ENCODE peak calls at places on chromosomes 11 and 22, in six cellular contexts. S is psoas muscle, U is left ventricle myocardium inferior, J is aorta, W is adrenal gland, E is mucosa of descending colon. L is an unnamed sample.
A peak's percentile ranks its signal among the peaks of the same experiment; 100 is the strongest.

GRCh38 chr11:126160345-126161145 is 50.9 kb downstream of the RPUSD4 start:
- DNase-seq in U (no peak), E (no peak), W (no peak), J (no peak), S (no peak), L (no peak)

GRCh38 chr22:26226538-26227297 is 57.5 kb downstream of the SEZ6L start:
- DNase-seq in J (no peak), U (no peak), S (no peak), W (no peak), E (no peak), L (no peak)

GRCh38 chr11:76795936-76796441 is 12.8 kb downstream of the TSKU start:
- DNase-seq in E (peak; percentile 5), S (no peak), W (no peak), U (no peak), J (no peak), L (no peak)

GRCh38 chr22:24521791-24522245 is 26.7 kb downstream of the UPB1 start:
- DNase-seq in E (peak; percentile 61), S (peak; percentile 52), J (no peak), U (no peak), W (no peak), L (peak; percentile 76)

GRCh38 chr22:35076648-35077047 is 10.7 kb downstream of the ISX start:
- DNase-seq in W (no peak), E (no peak), U (no peak), S (no peak), J (no peak), L (no peak)

GRCh38 chr11:9146477-9146876 is 55.1 kb upstream of the SCUBE2 start:
- DNase-seq in S (no peak), E (no peak), J (no peak), W (no peak), U (no peak), L (no peak)

GRCh38 chr11:131670876-131671275 is 300.5 kb downstream of the NTM start:
- DNase-seq in W (no peak), S (no peak), U (no peak), E (no peak), J (no peak), L (no peak)

GRCh38 chr22:37126383-37126782 is 16.9 kb upstream of the TMPRSS6 start:
- DNase-seq in U (no peak), S (no peak), W (no peak), E (no peak), J (no peak), L (no peak)

GRCh38 chr11:126992065-126992803 is 8.3 kb downstream of the KIRREL3 start:
- DNase-seq in S (no peak), U (no peak), J (no peak), W (no peak), E (no peak), L (no peak)

GRCh38 chr22:45242778-45243191 is 2.1 kb upstream of the KIAA0930 start:
- DNase-seq in U (no peak), J (no peak), S (no peak), W (no peak), E (peak; percentile 81), L (peak; percentile 53)

GRCh38 chr11:75500742-75501141 is 25.0 kb downstream of the GDPD5 start:
- DNase-seq in E (no peak), W (no peak), S (no peak), J (no peak), U (no peak), L (no peak)

GRCh38 chr11:63939351-63939920 is 634 bp downstream of the NAA40 start:
- DNase-seq in U (no peak), S (no peak), W (peak; percentile 47), J (no peak), E (peak; percentile 41), L (no peak)

GRCh38 chr11:127873478-127873877 is 713.9 kb downstream of the ETS1 start:
- DNase-seq in E (no peak), U (no peak), J (no peak), W (no peak), S (no peak), L (no peak)

GRCh38 chr22:48171294-48171693 is 1408.8 kb downstream of the TBC1D22A start:
- DNase-seq in E (no peak), S (no peak), J (no peak), W (no peak), U (no peak), L (no peak)

GRCh38 chr11:92738281-92738680 is 231.2 kb upstream of the MTNR1B start:
- DNase-seq in W (no peak), J (no peak), E (no peak), S (no peak), U (no peak), L (no peak)

GRCh38 chr22:27749597-27750225 is 51.8 kb downstream of the MN1 start:
- DNase-seq in U (no peak), S (no peak), E (no peak), J (peak; percentile 79), W (no peak), L (peak; percentile 24)

GRCh38 chr22:42639541-42640241 is 710 bp downstream of the ATP5MGL start:
- DNase-seq in S (no peak), W (no peak), J (no peak), E (no peak), U (no peak), L (no peak)

GRCh38 chr22:26047920-26048319 is 121.3 kb upstream of the SEZ6L start:
- DNase-seq in E (no peak), J (no peak), U (no peak), W (no peak), S (no peak), L (no peak)

GRCh38 chr11:85953491-85954143 is 98.4 kb downstream of the CCDC83 start:
- DNase-seq in E (no peak), U (no peak), J (no peak), S (no peak), W (no peak), L (no peak)

GRCh38 chr11:16862733-16863132 is 124.3 kb downstream of the C11orf58 start:
- DNase-seq in E (no peak), J (no peak), S (no peak), W (no peak), U (no peak), L (no peak)

GRCh38 chr11:95625164-95626017 is 164.2 kb downstream of the FAM76B start:
- DNase-seq in J (no peak), U (no peak), W (no peak), S (no peak), E (no peak), L (no peak)

GRCh38 chr11:104390696-104391095 is 226.7 kb upstream of the PDGFD start:
- DNase-seq in E (no peak), W (no peak), U (no peak), J (no peak), S (no peak), L (no peak)

GRCh38 chr22:49968313-49968830 is 7.8 kb downstream of the PIM3 start:
- DNase-seq in E (no peak), U (peak; percentile 23), S (peak; percentile 60), J (no peak), W (peak; percentile 46), L (peak; percentile 48)
- H3K4me1 ChIP-seq in E (peaks cover 41% of the 10 kb centered on the region), U (peaks cover 90% of the 10 kb centered on the region), S (peaks cover 65% of the 10 kb centered on the region), J (no peaks in the 10 kb centered on the region), W (peaks cover 79% of the 10 kb centered on the region), L (peaks cover 81% of the 10 kb centered on the region)

DNA sequence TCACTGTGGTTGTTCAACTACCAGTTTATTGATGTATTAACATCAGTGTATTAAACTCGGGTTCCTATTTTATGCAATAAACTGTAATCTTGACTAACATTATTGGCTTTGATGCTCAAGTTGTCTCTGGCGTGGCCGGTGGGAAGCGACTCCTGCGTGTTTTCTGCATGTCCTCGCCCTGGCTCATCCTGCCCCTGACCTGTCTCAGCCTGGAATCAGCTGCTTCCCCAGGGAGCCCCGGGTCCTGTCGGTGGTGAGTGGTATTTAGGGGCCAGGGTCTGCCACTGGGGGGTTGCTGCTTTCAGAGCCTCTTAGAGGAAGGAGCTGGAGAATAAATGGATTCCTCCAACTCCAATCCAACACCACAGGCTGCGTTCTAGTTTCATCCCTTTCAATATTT is 22.5 kb downstream of the IFITM10 start:
- DNase-seq in U (no peak), S (no peak), J (no peak), E (no peak), W (peak; percentile 15), L (no peak)
- H3K4me1 ChIP-seq in U (no peaks in the 10 kb centered on the region), S (no peaks in the 10 kb centered on the region), J (no peaks in the 10 kb centered on the region), E (no peaks in the 10 kb centered on the region), W (no peaks in the 10 kb centered on the region), L (no peaks in the 10 kb centered on the region)

GRCh38 chr11:93945596-93945995 is 75.6 kb upstream of the HEPHL1 start:
- DNase-seq in U (no peak), S (no peak), J (no peak), E (no peak), W (no peak), L (no peak)
- H3K4me1 ChIP-seq in U (no peaks in the 10 kb centered on the region), S (no peaks in the 10 kb centered on the region), J (no peaks in the 10 kb centered on the region), E (no peaks in the 10 kb centered on the region), W (no peaks in the 10 kb centered on the region), L (no peaks in the 10 kb centered on the region)

GRCh38 chr22:29621761-29622526 is 18.5 kb downstream of the NF2 start:
- DNase-seq in U (no peak), S (no peak), W (no peak), J (no peak), E (no peak), L (no peak)
- H3K4me1 ChIP-seq in U (peaks cover 76% of the 10 kb centered on the region), S (peaks cover 54% of the 10 kb centered on the region), W (peaks cover 49% of the 10 kb centered on the region), J (no peaks in the 10 kb centered on the region), E (peaks cover 10% of the 10 kb centered on the region), L (peaks cover 63% of the 10 kb centered on the region)

GRCh38 chr11:114218508-114218907 is 77.7 kb upstream of the NNMT start:
- DNase-seq in J (no peak), W (no peak), E (no peak), S (no peak), U (no peak), L (no peak)

GRCh38 chr11:114213622-114214021 is 82.6 kb upstream of the NNMT start:
- DNase-seq in E (no peak), S (no peak), U (no peak), W (no peak), J (no peak), L (no peak)

GRCh38 chr11:114215428-114215827 is 80.8 kb upstream of the NNMT start:
- DNase-seq in U (no peak), W (no peak), J (no peak), E (no peak), S (no peak), L (no peak)

GRCh38 chr11:114216804-114217195 is 79.4 kb upstream of the NNMT start:
- DNase-seq in U (no peak), W (no peak), J (no peak), S (no peak), E (no peak), L (no peak)

DNA sequence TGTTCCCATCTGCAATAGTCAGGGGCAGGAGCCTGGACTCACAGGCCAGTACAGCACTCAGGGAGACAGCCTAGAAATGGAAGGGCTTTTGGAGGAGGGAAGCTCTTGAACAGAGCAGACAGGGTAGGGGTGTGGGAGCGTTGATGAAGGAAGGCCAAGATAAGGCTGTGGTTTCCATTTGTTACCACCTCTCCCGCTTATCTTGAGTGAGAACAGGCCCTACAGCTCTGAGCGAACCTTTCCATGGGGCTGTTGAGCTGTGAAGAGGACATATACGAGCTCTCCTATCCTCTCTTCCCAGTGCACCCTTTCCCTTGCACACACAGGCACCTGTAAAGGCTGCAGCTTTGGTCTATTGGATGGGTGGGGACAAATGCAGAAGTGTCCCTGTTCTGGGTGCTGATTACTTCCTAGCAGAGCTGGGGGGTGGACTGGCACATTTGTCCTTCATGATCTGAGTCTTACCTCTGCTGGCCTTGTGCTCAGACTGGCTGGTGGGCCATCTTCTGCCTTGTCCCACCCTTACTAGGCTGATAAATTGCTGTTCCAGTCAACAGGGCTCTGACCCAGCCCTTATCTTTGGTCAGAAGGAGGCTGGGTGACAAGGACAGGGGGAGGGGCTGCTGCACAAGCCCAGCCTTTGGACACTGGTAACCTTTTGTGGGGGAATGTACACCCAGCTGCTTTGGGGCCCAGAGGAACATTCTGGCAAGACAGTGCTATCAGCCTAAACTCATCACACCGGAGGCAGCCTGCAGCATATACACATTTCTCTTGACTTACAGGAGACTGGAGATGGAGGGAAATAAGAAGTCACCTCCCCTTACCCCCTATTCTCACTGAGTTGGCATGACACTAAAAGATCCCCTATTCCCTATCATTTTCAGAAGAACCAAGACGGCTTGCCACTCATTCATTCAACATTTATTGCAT is 80.1 kb upstream of the NNMT start:
- DNase-seq in J (no peak), U (no peak), W (peak; percentile 35), E (no peak), S (no peak), L (no peak)
- H3K4me1 ChIP-seq in J (peaks cover 5% of the 10 kb centered on the region), U (peaks cover 100% of the 10 kb centered on the region), W (peaks cover 61% of the 10 kb centered on the region), E (no peaks in the 10 kb centered on the region), S (peaks cover 98% of the 10 kb centered on the region), L (peaks cover 65% of the 10 kb centered on the region)